ENCODE peak calls at places on chromosomes 6 and 20, in eight cellular contexts. W, G, I, U, S, L, E and B are unnamed samples.

GRCh38 chr20:57157106-57157691 is 109.2 kb downstream of the BMP7 start:
- DNase-seq in W (no peak), G (no peak), I (no peak), U (no peak), S (no peak), L (no peak), E (no peak), B (no peak)

GRCh38 chr6:38095054-38095453 is 275.5 kb downstream of the ZFAND3 start:
- DNase-seq in W (no peak), G (peak), I (no peak), U (no peak), S (no peak), L (peak), E (peak), B (no peak)

GRCh38 chr20:53847118-53847842 is 223.1 kb downstream of the BCAS1 start:
- DNase-seq in W (no peak), G (no peak), I (no peak), U (no peak), S (no peak), L (no peak), E (no peak), B (no peak)

GRCh38 chr6:21317634-21318033 is 275.9 kb upstream of the SOX4 start:
- DNase-seq in W (no peak), G (no peak), I (no peak), U (no peak), S (no peak), L (no peak), E (no peak), B (no peak)

GRCh38 chr6:118638288-118638687 is 13.1 kb downstream of the CEP85L start:
- DNase-seq in W (no peak), G (no peak), I (no peak), U (no peak), S (no peak), L (no peak), E (no peak), B (no peak)

GRCh38 chr6:3258720-3259490 is at the start of gene PSMG4:
- DNase-seq in W (peak), G (peak), I (peak), U (peak), S (peak), L (peak), E (peak), B (peak)

GRCh38 chr6:130744601-130745382 is 82.4 kb upstream of the SMLR1 start:
- DNase-seq in W (no peak), G (no peak), I (no peak), U (no peak), S (no peak), L (no peak), E (no peak), B (no peak)

GRCh38 chr20:56443654-56444540 is 24.5 kb upstream of the RTF2 start:
- DNase-seq in W (no peak), G (peak), I (no peak), U (no peak), S (no peak), L (no peak), E (no peak), B (no peak)

GRCh38 chr20:63934271-63935068 is 21.7 kb downstream of the UCKL1 start:
- DNase-seq in W (peak), G (no peak), I (no peak), U (no peak), S (no peak), L (no peak), E (no peak), B (no peak)

GRCh38 chr6:145815351-145815772 is 767 bp upstream of the FBXO30 start:
- DNase-seq in W (peak), G (peak), I (no peak), U (peak), S (peak), L (no peak), E (no peak), B (no peak)

GRCh38 chr6:36590237-36590636 is 3.9 kb upstream of the SRSF3 start:
- DNase-seq in W (no peak), G (peak), I (no peak), U (no peak), S (peak), L (peak), E (no peak), B (peak)

GRCh38 chr20:58078741-58079522 is 149.5 kb downstream of the ANKRD60 start:
- DNase-seq in W (no peak), G (no peak), I (no peak), U (no peak), S (peak), L (peak), E (no peak), B (peak)

GRCh38 chr6:35787266-35788218 is 6.7 kb downstream of the CLPSL1 start:
- DNase-seq in W (no peak), G (no peak), I (no peak), U (no peak), S (no peak), L (no peak), E (no peak), B (no peak)

GRCh38 chr6:21340563-21340962 is 253.0 kb upstream of the SOX4 start:
- DNase-seq in W (no peak), G (no peak), I (no peak), U (no peak), S (no peak), L (no peak), E (no peak), B (no peak)

GRCh38 chr6:30006170-30007131 is 54.6 kb upstream of the POLR1H start:
- DNase-seq in W (peak), G (peak), I (peak), U (no peak), S (no peak), L (peak), E (no peak), B (no peak)

GRCh38 chr20:13800728-13801134 is 15.9 kb downstream of the NDUFAF5 start:
- DNase-seq in W (no peak), G (peak), I (no peak), U (peak), S (peak), L (peak), E (peak), B (peak)

GRCh38 chr6:161033667-161034066 is 42.1 kb downstream of the MAP3K4 start:
- DNase-seq in W (no peak), G (no peak), I (no peak), U (no peak), S (peak), L (no peak), E (no peak), B (no peak)

GRCh38 chr6:77362055-77362454 is 101.2 kb downstream of the HTR1B start:
- DNase-seq in W (no peak), G (no peak), I (no peak), U (no peak), S (no peak), L (no peak), E (no peak), B (no peak)